ENCODE peak calls at places on chromosomes 12 and 14, in six cellular contexts. G is cardiac muscle cell, S is ovary, V is aorta, R is heart left ventricle, Z is trophoblast cell. Y is an unnamed sample.
A peak's percentile ranks its signal among the peaks of the same experiment; 100 is the strongest.

GRCh38 chr12:131735863-131736806 is 25.2 kb downstream of the SFSWAP start:
- DNase-seq in R (no peak), G (no peak), V (no peak), Z (no peak), S (no peak), Y (no peak)

GRCh38 chr14:21734457-21735074 is 60.9 kb upstream of the OR4E1 start:
- DNase-seq in V (no peak), Z (peak; percentile 5), R (no peak), S (no peak), G (peak; percentile 58), Y (no peak)

GRCh38 chr12:67222302-67222701 is 46.9 kb upstream of the CAND1 start:
- DNase-seq in R (no peak), S (no peak), V (no peak), G (peak; percentile 25), Z (peak; percentile 13), Y (no peak)

GRCh38 chr14:40252817-40253447 is 820.7 kb upstream of the FBXO33 start:
- DNase-seq in R (no peak), S (no peak), G (no peak), V (no peak), Z (no peak), Y (no peak)

GRCh38 chr14:42930058-42930457 is 1323.4 kb downstream of the LRFN5 start:
- DNase-seq in S (no peak), V (no peak), Z (no peak), R (peak; percentile 46), G (no peak), Y (peak; percentile 25)

GRCh38 chr12:124005736-124006581 is 32.9 kb downstream of the ZNF664 start:
- DNase-seq in V (no peak), Z (no peak), R (no peak), G (no peak), S (no peak), Y (no peak)

GRCh38 chr12:88371416-88372183 is 208.7 kb downstream of the KITLG start:
- DNase-seq in Z (no peak), R (no peak), V (no peak), S (no peak), G (peak; percentile 29), Y (peak; percentile 28)

GRCh38 chr12:1716911-1717310 is 26.0 kb downstream of the ADIPOR2 start:
- DNase-seq in G (peak; percentile 33), R (no peak), S (no peak), V (no peak), Z (no peak), Y (no peak)

GRCh38 chr12:9405861-9406563 is 197.8 kb upstream of the PZP start:
- DNase-seq in S (no peak), R (no peak), V (no peak), G (no peak), Z (no peak), Y (no peak)

GRCh38 chr12:68406134-68406576 is 74.0 kb upstream of the MDM1 start:
- DNase-seq in S (peak; percentile 94), G (peak; percentile 99), Z (no peak), R (peak; percentile 95), V (peak; percentile 94), Y (peak; percentile 96)

GRCh38 chr12:49762468-49762847 is 21.1 kb downstream of the TMBIM6 start:
- DNase-seq in V (no peak), S (no peak), Z (no peak), G (no peak), R (no peak), Y (no peak)
- H3K4me3 ChIP-seq in V (no peak overlapping the region), S (no peak overlapping the region), Z (no peak overlapping the region), G (no peak overlapping the region), R (no peak overlapping the region), Y (no peak overlapping the region)

GRCh38 chr12:26939953-26940352 is 1.7 kb downstream of the FGFR1OP2 start:
- DNase-seq in S (no peak), V (no peak), G (no peak), Z (no peak), R (no peak), Y (no peak)
- H3K4me1 ChIP-seq in S (peaks cover 5% of the 10 kb centered on the region), V (no peaks in the 10 kb centered on the region), G (peaks cover 21% of the 10 kb centered on the region), Z (no peaks in the 10 kb centered on the region), R (peaks cover 61% of the 10 kb centered on the region), Y (peaks cover 10% of the 10 kb centered on the region)

DNA sequence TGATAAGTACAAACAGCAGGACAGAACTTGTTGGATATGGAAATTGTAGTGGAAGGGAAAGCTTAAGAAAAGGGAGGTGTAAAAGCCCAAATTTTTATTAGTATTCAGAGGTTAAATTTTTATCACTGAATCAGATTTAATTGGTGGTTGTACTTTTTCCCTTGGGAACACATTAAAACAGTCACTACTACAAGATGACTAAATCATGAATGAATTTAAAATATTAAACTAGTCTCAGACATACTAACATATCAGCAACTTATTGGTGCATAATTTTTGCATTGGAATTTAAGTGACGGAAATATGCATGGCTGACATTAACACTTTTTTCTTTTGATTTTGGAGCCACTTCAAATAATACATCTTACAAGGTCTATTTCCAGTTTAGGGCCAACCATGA is 27.6 kb downstream of the SAMD4A start:
- DNase-seq in V (no peak), G (no peak), Z (no peak), S (no peak), R (no peak), Y (no peak)
- H3K27ac ChIP-seq in V (no peak overlapping the region), G (no peak overlapping the region), Z (no peak overlapping the region), S (no peak overlapping the region), R (no peak overlapping the region), Y (no peak overlapping the region)

GRCh38 chr14:93105362-93105761 is 10.4 kb downstream of the ITPK1 start:
- DNase-seq in G (peak; percentile 85), V (no peak), S (no peak), R (peak; percentile 67), Z (peak; percentile 60), Y (no peak)

GRCh38 chr14:93102141-93102540 is 13.6 kb downstream of the ITPK1 start:
- DNase-seq in G (no peak), R (no peak), V (no peak), S (no peak), Z (no peak), Y (no peak)

GRCh38 chr14:93100570-93100969 is 15.2 kb downstream of the ITPK1 start:
- DNase-seq in S (no peak), G (no peak), R (no peak), V (no peak), Z (no peak), Y (no peak)

GRCh38 chr14:93104961-93105360 is 10.8 kb downstream of the ITPK1 start:
- DNase-seq in V (no peak), Z (peak; percentile 87), G (no peak), S (no peak), R (no peak), Y (no peak)

GRCh38 chr14:93103392-93104080 is 12.2 kb downstream of the ITPK1 start:
- DNase-seq in G (no peak), Z (no peak), R (no peak), V (no peak), S (no peak), Y (no peak)
- H3K4me3 ChIP-seq in G (no peak overlapping the region), Z (no peak overlapping the region), R (peak overlapping the region; percentile 19), V (no peak overlapping the region), S (no peak overlapping the region), Y (no peak overlapping the region)

GRCh38 chr12:26831959-26832816 is 806 bp downstream of the ITPR2 start:
- DNase-seq in Z (peak; percentile 70), S (peak; percentile 71), R (peak; percentile 66), V (peak; percentile 89), G (peak; percentile 79), Y (peak; percentile 53)

GRCh38 chr12:26828315-26828714 is 4.7 kb downstream of the ITPR2 start:
- DNase-seq in S (no peak), G (no peak), V (no peak), R (no peak), Z (no peak), Y (no peak)

GRCh38 chr12:26830783-26831601 is 2.0 kb downstream of the ITPR2 start:
- DNase-seq in Z (peak; percentile 57), V (no peak), G (no peak), R (no peak), S (no peak), Y (no peak)

GRCh38 chr12:26832817-26833691 is at the start of gene ITPR2:
- DNase-seq in V (peak; percentile 97), G (peak; percentile 94), S (peak; percentile 96), R (peak; percentile 97), Z (peak; percentile 97), Y (peak; percentile 98)

DNA sequence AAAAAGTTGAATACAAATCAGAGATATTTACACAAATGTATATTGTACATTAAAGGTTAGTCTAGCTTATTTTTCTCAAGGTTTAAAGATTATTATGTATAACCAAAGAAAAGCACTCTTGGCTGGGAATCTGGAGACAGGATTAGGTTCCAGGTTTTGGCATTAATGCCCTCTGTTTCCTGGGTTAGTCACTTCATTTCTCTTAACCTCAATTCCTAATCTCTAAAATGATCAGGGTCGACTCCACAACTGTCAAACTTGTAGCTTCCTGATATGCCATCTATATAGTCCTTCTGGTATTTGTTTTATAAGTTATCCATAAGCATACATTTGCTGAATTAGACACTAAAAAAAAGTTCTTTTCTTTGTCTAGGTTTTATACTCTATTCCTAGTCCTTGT is 2.6 kb downstream of the ITPR2 start:
- DNase-seq in R (no peak), V (no peak), S (no peak), G (no peak), Z (no peak), Y (no peak)
- H3K4me1 ChIP-seq in R (peaks cover 20% of the 10 kb centered on the region), V (no peaks in the 10 kb centered on the region), S (peaks cover 4% of the 10 kb centered on the region), G (peaks cover 5% of the 10 kb centered on the region), Z (peaks cover 5% of the 10 kb centered on the region), Y (no peaks in the 10 kb centered on the region)